ENCODE peak calls at places on chromosome 10, in seven cellular contexts. E is mesendoderm, F is neuronal stem cell, B is H1, L is IMR-90, K is trophoblast cell, S is mesenchymal stem cell. D is an unnamed sample.

GRCh38 chr10:68787813-68788212 is 39.5 kb upstream of the STOX1 start:
- DNase-seq in E (no peak), F (no peak), B (no peak), L (no peak), K (no peak), S (no peak), D (no peak)

GRCh38 chr10:103646304-103646703 is 152.8 kb downstream of the NEURL1 start:
- DNase-seq in E (no peak), F (no peak), B (no peak), L (no peak), K (no peak), S (no peak), D (no peak)

GRCh38 chr10:24873281-24873683 is 79.1 kb downstream of the PRTFDC1 start:
- DNase-seq in E (peak), F (no peak), B (no peak), L (peak), K (peak), S (peak), D (no peak)

GRCh38 chr10:124296121-124296812 is 122.5 kb downstream of the OAT start:
- DNase-seq in E (peak), F (no peak), B (no peak), L (no peak), K (peak), S (no peak), D (peak)

GRCh38 chr10:5959116-5959515 is 18.2 kb downstream of the IL15RA start:
- DNase-seq in E (no peak), F (no peak), B (no peak), L (no peak), K (peak), S (no peak), D (peak)

GRCh38 chr10:59668081-59668480 is 41.6 kb downstream of the SLC16A9 start:
- DNase-seq in E (peak), F (no peak), B (no peak), L (no peak), K (peak), S (peak), D (no peak)

GRCh38 chr10:3907514-3907913 is 122.5 kb upstream of the KLF6 start:
- DNase-seq in E (no peak), F (no peak), B (no peak), L (peak), K (no peak), S (peak), D (no peak)

GRCh38 chr10:133372507-133372906 is 647 bp downstream of the ECHS1 start:
- DNase-seq in E (no peak), F (no peak), B (no peak), L (no peak), K (no peak), S (no peak), D (no peak)

GRCh38 chr10:132404169-132404880 is 7.3 kb downstream of the PWWP2B start:
- DNase-seq in E (no peak), F (no peak), B (no peak), L (no peak), K (peak), S (no peak), D (no peak)

GRCh38 chr10:68871105-68871711 is 29.9 kb upstream of the DDX50 start:
- DNase-seq in E (peak), F (peak), B (no peak), L (peak), K (no peak), S (peak), D (no peak)

GRCh38 chr10:87818505-87819273 is 663 bp upstream of the ATAD1 start:
- DNase-seq in E (peak), F (peak), B (no peak), L (peak), K (peak), S (peak), D (peak)

GRCh38 chr10:11560076-11560709 is 51.3 kb downstream of the USP6NL start:
- DNase-seq in E (no peak), F (no peak), B (no peak), L (peak), K (no peak), S (peak), D (no peak)

GRCh38 chr10:15347205-15347604 is 23.9 kb downstream of the FAM171A1 start:
- DNase-seq in E (no peak), F (no peak), B (no peak), L (no peak), K (no peak), S (no peak), D (no peak)

GRCh38 chr10:70699659-70700174 is 27.4 kb downstream of the ADAMTS14 start:
- DNase-seq in E (peak), F (no peak), B (no peak), L (no peak), K (no peak), S (no peak), D (peak)

GRCh38 chr10:31803606-31804195 is 124.9 kb downstream of the ARHGAP12 start:
- DNase-seq in E (no peak), F (peak), B (no peak), L (no peak), K (no peak), S (no peak), D (no peak)

GRCh38 chr10:15796762-15797161 is 63.5 kb downstream of the MINDY3 start:
- DNase-seq in E (no peak), F (no peak), B (no peak), L (no peak), K (no peak), S (no peak), D (no peak)

GRCh38 chr10:93495654-93496321 is 624 bp upstream of the CEP55 start:
- DNase-seq in E (peak), F (no peak), B (no peak), L (no peak), K (peak), S (peak), D (no peak)

GRCh38 chr10:44352316-44353127 is 32.4 kb downstream of the CXCL12 start:
- DNase-seq in E (peak), F (no peak), B (no peak), L (peak), K (no peak), S (peak), D (no peak)

GRCh38 chr10:78028438-78029293 is 649 bp downstream of the POLR3A start:
- DNase-seq in E (no peak), F (peak), B (no peak), L (peak), K (peak), S (peak), D (no peak)

GRCh38 chr10:103652599-103653281 is 159.2 kb downstream of the NEURL1 start:
- DNase-seq in E (no peak), F (no peak), B (no peak), L (no peak), K (no peak), S (no peak), D (no peak)

GRCh38 chr10:86113983-86114382 is 252.6 kb downstream of the GRID1 start:
- DNase-seq in E (no peak), F (no peak), B (no peak), L (no peak), K (no peak), S (no peak), D (peak)

GRCh38 chr10:72058347-72058898 is 29.9 kb downstream of the SPOCK2 start:
- DNase-seq in E (no peak), F (no peak), B (no peak), L (no peak), K (no peak), S (no peak), D (no peak)

GRCh38 chr10:131261890-131262289 is 49.6 kb downstream of the TCERG1L start:
- DNase-seq in E (no peak), F (no peak), B (no peak), L (no peak), K (no peak), S (no peak), D (peak)

GRCh38 chr10:124470544-124471449 is 9.2 kb downstream of the LHPP start:
- DNase-seq in E (no peak), F (no peak), B (no peak), L (no peak), K (no peak), S (no peak), D (no peak)

GRCh38 chr10:50613726-50614443 is 9.9 kb downstream of the SGMS1 start:
- DNase-seq in E (no peak), F (no peak), B (no peak), L (no peak), K (no peak), S (no peak), D (no peak)

GRCh38 chr10:15784237-15784636 is 64.5 kb upstream of the ITGA8 start:
- DNase-seq in E (no peak), F (no peak), B (no peak), L (no peak), K (no peak), S (no peak), D (no peak)

GRCh38 chr10:133520193-133520738 is 6.9 kb upstream of the CYP2E1 start:
- DNase-seq in E (no peak), F (no peak), B (no peak), L (peak), K (peak), S (no peak), D (peak)

GRCh38 chr10:25392132-25392531 is 217.3 kb downstream of the GPR158 start:
- DNase-seq in E (no peak), F (no peak), B (no peak), L (no peak), K (no peak), S (no peak), D (no peak)

GRCh38 chr10:3526721-3527120 is 258.3 kb downstream of the KLF6 start:
- DNase-seq in E (no peak), F (no peak), B (no peak), L (peak), K (peak), S (peak), D (no peak)

GRCh38 chr10:70714245-70714644 is 41.9 kb downstream of the ADAMTS14 start:
- DNase-seq in E (no peak), F (no peak), B (no peak), L (no peak), K (no peak), S (no peak), D (no peak)

DNA sequence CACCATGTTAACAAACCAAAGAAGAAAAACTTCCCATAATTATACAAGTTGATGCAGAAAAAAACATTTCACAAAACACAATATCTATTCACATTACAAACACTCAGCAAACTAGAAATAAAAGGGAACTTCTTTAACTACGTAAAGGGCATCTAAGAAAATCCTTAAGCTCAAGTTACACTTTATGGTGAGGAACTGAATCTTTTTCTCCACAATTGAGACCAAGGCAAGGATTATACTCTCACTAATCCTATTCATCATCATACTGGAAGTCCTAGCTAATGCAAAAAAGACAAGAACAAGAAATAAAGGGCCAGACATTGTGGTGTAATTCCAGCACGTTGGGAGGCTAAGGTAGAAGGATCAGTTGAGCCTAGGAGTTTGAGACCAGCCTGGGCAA is 159.9 kb downstream of the ZNF365 start:
- DNase-seq in E (no peak), F (no peak), B (no peak), L (no peak), K (no peak), S (no peak), D (no peak)
- H2BK5ac ChIP-seq in E (no peak), F (no peak), B (no peak), L (no peak), K (no peak), S (no peak), D (no peak)

GRCh38 chr10:49518982-49519578 is 19.8 kb downstream of the ERCC6 start:
- DNase-seq in E (peak), F (peak), B (no peak), L (peak), K (peak), S (peak), D (peak)
- H2BK5ac ChIP-seq in E (no peak), F (no peak), B (no peak), L (no peak), K (no peak), S (no peak), D (no peak)

GRCh38 chr10:1173091-1173490 is 116.9 kb downstream of the WDR37 start:
- DNase-seq in E (no peak), F (no peak), B (no peak), L (no peak), K (no peak), S (no peak), D (no peak)

GRCh38 chr10:1171586-1171985 is 115.4 kb downstream of the WDR37 start:
- DNase-seq in E (no peak), F (no peak), B (no peak), L (no peak), K (no peak), S (no peak), D (no peak)

GRCh38 chr10:1172256-1172975 is 116.2 kb downstream of the WDR37 start:
- DNase-seq in E (no peak), F (no peak), B (no peak), L (no peak), K (no peak), S (no peak), D (no peak)

GRCh38 chr10:1175956-1176565 is 119.9 kb downstream of the WDR37 start:
- DNase-seq in E (no peak), F (no peak), B (no peak), L (no peak), K (no peak), S (no peak), D (no peak)

GRCh38 chr10:1174022-1174421 is 117.8 kb downstream of the WDR37 start:
- DNase-seq in E (no peak), F (no peak), B (no peak), L (no peak), K (no peak), S (no peak), D (no peak)
- H2BK5ac ChIP-seq in E (no peak), F (no peak), B (no peak), L (no peak), K (no peak), S (no peak), D (no peak)

GRCh38 chr10:64952042-64952441 is 1430.8 kb downstream of the REEP3 start:
- DNase-seq in E (no peak), F (no peak), B (no peak), L (no peak), K (no peak), S (no peak), D (no peak)
- H2BK5ac ChIP-seq in E (no peak), F (no peak), B (no peak), L (no peak), K (no peak), S (no peak), D (no peak)

DNA sequence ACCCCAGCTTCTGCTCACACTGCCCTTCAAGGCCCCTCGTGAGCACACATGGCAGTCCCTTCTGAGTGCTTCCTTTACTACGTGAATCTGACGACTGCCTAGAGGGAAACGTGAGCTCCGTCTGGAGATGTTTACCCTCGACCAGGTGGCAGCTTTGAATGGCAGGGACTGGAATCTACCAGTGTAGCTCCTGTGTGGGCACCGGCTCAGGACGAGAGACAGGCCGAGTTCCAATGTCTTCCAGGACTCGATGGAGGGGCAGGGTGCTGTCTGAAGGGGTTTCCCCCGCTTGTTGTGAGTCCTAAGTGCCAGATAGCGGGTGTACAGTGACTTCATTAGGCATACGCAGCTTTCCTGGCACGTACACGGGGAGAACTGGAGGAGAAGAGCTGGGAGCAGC is 229.9 kb downstream of the ADARB2 start:
- DNase-seq in E (no peak), F (no peak), B (no peak), L (no peak), K (no peak), S (no peak), D (no peak)
- H2BK5ac ChIP-seq in E (no peak), F (no peak), B (no peak), L (no peak), K (no peak), S (no peak), D (no peak)

GRCh38 chr10:125510998-125511397 is 172.0 kb downstream of the TEX36 start:
- DNase-seq in E (no peak), F (no peak), B (no peak), L (no peak), K (no peak), S (no peak), D (no peak)

GRCh38 chr10:125515571-125515970 is 167.4 kb downstream of the TEX36 start:
- DNase-seq in E (peak), F (no peak), B (no peak), L (no peak), K (no peak), S (no peak), D (no peak)

GRCh38 chr10:125514206-125515162 is 168.5 kb downstream of the TEX36 start:
- DNase-seq in E (no peak), F (no peak), B (no peak), L (no peak), K (peak), S (no peak), D (no peak)

GRCh38 chr10:125513783-125514182 is 169.2 kb downstream of the TEX36 start:
- DNase-seq in E (no peak), F (no peak), B (no peak), L (no peak), K (no peak), S (no peak), D (no peak)
- H2BK5ac ChIP-seq in E (no peak), F (no peak), B (peak), L (no peak), K (no peak), S (no peak), D (no peak)

DNA sequence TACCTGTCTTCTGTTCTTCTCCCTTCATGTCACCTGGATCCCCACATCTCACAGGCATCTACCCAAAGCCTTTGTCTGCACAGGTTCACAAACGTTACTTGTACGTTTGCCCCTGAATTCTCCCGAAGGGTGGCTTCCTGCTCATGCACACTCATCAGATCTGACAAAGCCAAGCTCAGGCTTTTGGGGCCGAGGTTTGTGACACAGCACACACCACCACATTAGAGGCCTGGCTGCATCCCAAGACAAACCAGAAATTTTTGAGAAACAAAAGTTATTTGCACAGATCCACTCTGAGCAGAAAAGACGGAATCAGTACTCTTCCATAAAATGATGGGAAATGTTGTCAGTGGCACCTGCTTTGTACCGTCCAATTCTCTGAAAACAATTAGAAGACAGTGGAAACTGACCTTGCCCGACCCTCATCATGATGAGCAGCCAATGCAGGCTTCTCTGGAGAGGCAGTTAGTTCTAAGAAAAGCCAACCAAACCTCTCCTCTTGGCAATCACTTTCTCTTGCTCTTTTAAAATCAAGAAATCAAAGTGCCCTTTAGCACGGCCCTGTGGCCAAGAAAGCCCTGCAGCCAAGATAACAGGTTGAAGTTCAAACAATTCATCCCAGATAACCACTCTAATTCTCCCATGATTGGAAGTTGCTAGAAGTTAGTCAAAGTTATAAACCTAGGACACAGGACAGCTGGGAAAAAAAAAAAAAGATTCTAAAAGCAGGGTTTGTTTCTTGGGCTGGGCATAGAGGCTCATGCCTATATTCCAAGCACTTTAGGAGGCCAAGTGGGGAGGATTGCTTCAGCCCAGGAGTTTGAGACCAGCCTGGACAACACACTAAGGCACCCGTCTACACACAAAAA is 13.6 kb upstream of the SVIL start:
- DNase-seq in E (no peak), F (no peak), B (no peak), L (peak), K (no peak), S (peak), D (no peak)
- H2BK5ac ChIP-seq in E (no peak), F (no peak), B (no peak), L (peak), K (no peak), S (no peak), D (no peak)

GRCh38 chr10:49062229-49062628 is 53.1 kb downstream of the VSTM4 start:
- DNase-seq in E (no peak), F (no peak), B (no peak), L (no peak), K (no peak), S (no peak), D (no peak)
- H2BK5ac ChIP-seq in E (no peak), F (no peak), B (no peak), L (no peak), K (no peak), S (no peak), D (no peak)

DNA sequence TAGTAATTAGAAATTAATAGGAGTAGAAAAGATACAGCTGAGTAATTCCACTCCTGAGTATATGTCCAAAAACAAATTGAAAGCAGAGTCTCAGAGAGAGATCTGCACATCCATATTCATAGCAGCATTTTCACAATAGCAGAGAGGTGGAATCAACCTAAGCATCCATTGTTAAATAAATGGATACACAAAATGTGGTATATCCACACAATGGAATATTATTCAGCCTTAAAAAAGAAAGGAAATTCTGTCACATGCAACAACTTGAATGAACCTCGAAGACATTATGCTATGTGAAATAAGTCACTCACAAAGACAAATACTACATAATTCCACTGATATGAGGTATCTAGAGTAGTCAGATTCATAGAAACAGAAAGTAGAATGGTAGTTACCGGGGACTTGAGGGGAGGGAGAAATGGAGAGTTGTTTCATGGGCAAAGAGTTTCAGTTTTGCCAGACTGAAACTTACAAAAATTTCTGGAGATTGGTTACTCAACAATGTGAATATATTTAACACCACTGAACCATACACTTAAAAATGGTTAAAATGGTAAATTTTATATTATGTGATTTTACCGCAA is 18.4 kb downstream of the VTI1A start:
- DNase-seq in E (no peak), F (no peak), B (no peak), L (no peak), K (no peak), S (no peak), D (no peak)
- H2BK5ac ChIP-seq in E (no peak), F (no peak), B (no peak), L (no peak), K (no peak), S (no peak), D (no peak)